ENCODE peak calls at places on chromosomes 2 and 18, in eight cellular contexts. One of them, this sample, is unnamed.

GRCh38 chr2:62457555-62457954 is 48.4 kb downstream of the TMEM17 start:
- DNase-seq in cardiac fibroblast: no peak
- DNase-seq in kidney: no peak
- DNase-seq in GM12864: no peak
- DNase-seq in fibroblast of lung: no peak
- DNase-seq in mammary epithelial cell: no peak
- DNase-seq in neural progenitor cell: peak
- DNase-seq in Calu3: no peak
- DNase-seq in this sample: no peak

GRCh38 chr2:54577035-54577434 is 120.9 kb downstream of the SPTBN1 start:
- DNase-seq in cardiac fibroblast: no peak
- DNase-seq in kidney: no peak
- DNase-seq in GM12864: no peak
- DNase-seq in fibroblast of lung: no peak
- DNase-seq in mammary epithelial cell: peak
- DNase-seq in neural progenitor cell: no peak
- DNase-seq in Calu3: peak
- DNase-seq in this sample: no peak

GRCh38 chr18:43846302-43846701 is 569.0 kb upstream of the SYT4 start:
- DNase-seq in cardiac fibroblast: no peak
- DNase-seq in kidney: no peak
- DNase-seq in GM12864: no peak
- DNase-seq in fibroblast of lung: no peak
- DNase-seq in mammary epithelial cell: no peak
- DNase-seq in neural progenitor cell: peak
- DNase-seq in Calu3: no peak
- DNase-seq in this sample: no peak

GRCh38 chr18:73564073-73564472 is 583.6 kb downstream of the FBXO15 start:
- DNase-seq in cardiac fibroblast: peak
- DNase-seq in kidney: no peak
- DNase-seq in GM12864: no peak
- DNase-seq in fibroblast of lung: peak
- DNase-seq in mammary epithelial cell: peak
- DNase-seq in neural progenitor cell: no peak
- DNase-seq in Calu3: peak
- DNase-seq in this sample: no peak

GRCh38 chr2:230161180-230161579 is 58.6 kb downstream of the SP110 start:
- DNase-seq in cardiac fibroblast: peak
- DNase-seq in kidney: no peak
- DNase-seq in GM12864: no peak
- DNase-seq in fibroblast of lung: no peak
- DNase-seq in mammary epithelial cell: peak
- DNase-seq in neural progenitor cell: no peak
- DNase-seq in Calu3: no peak
- DNase-seq in this sample: no peak

GRCh38 chr2:177314722-177315264 is 50.3 kb upstream of the NFE2L2 start:
- DNase-seq in cardiac fibroblast: no peak
- DNase-seq in kidney: no peak
- DNase-seq in GM12864: no peak
- DNase-seq in fibroblast of lung: no peak
- DNase-seq in mammary epithelial cell: no peak
- DNase-seq in neural progenitor cell: no peak
- DNase-seq in Calu3: no peak
- DNase-seq in this sample: no peak

GRCh38 chr18:24964213-24964612 is 387.8 kb downstream of the ZNF521 start:
- DNase-seq in cardiac fibroblast: no peak
- DNase-seq in kidney: no peak
- DNase-seq in GM12864: peak
- DNase-seq in fibroblast of lung: peak
- DNase-seq in mammary epithelial cell: peak
- DNase-seq in neural progenitor cell: peak
- DNase-seq in Calu3: no peak
- DNase-seq in this sample: no peak

GRCh38 chr2:236969075-236969474 is 116.6 kb upstream of the COPS8 start:
- DNase-seq in cardiac fibroblast: no peak
- DNase-seq in kidney: no peak
- DNase-seq in GM12864: no peak
- DNase-seq in fibroblast of lung: no peak
- DNase-seq in mammary epithelial cell: no peak
- DNase-seq in neural progenitor cell: no peak
- DNase-seq in Calu3: no peak
- DNase-seq in this sample: no peak

GRCh38 chr2:224658776-224659175 is 57.4 kb downstream of the CCDC195 start:
- DNase-seq in cardiac fibroblast: peak
- DNase-seq in kidney: no peak
- DNase-seq in GM12864: no peak
- DNase-seq in fibroblast of lung: peak
- DNase-seq in mammary epithelial cell: peak
- DNase-seq in neural progenitor cell: no peak
- DNase-seq in Calu3: no peak
- DNase-seq in this sample: no peak

GRCh38 chr18:50649821-50650220 is 89.9 kb downstream of the MAPK4 start:
- DNase-seq in cardiac fibroblast: peak
- DNase-seq in kidney: no peak
- DNase-seq in GM12864: no peak
- DNase-seq in fibroblast of lung: no peak
- DNase-seq in mammary epithelial cell: peak
- DNase-seq in neural progenitor cell: no peak
- DNase-seq in Calu3: no peak
- DNase-seq in this sample: no peak

GRCh38 chr2:20629181-20629580 is 21.7 kb downstream of the HS1BP3 start:
- DNase-seq in cardiac fibroblast: no peak
- DNase-seq in kidney: peak
- DNase-seq in GM12864: no peak
- DNase-seq in fibroblast of lung: no peak
- DNase-seq in mammary epithelial cell: no peak
- DNase-seq in neural progenitor cell: no peak
- DNase-seq in Calu3: no peak
- DNase-seq in this sample: no peak

GRCh38 chr2:66418381-66418780 is 16.5 kb upstream of the MEIS1 start:
- DNase-seq in cardiac fibroblast: no peak
- DNase-seq in kidney: peak
- DNase-seq in GM12864: no peak
- DNase-seq in fibroblast of lung: no peak
- DNase-seq in mammary epithelial cell: no peak
- DNase-seq in neural progenitor cell: no peak
- DNase-seq in Calu3: no peak
- DNase-seq in this sample: no peak

GRCh38 chr2:58194451-58194850 is 46.7 kb downstream of the FANCL start:
- DNase-seq in cardiac fibroblast: no peak
- DNase-seq in kidney: no peak
- DNase-seq in GM12864: no peak
- DNase-seq in fibroblast of lung: no peak
- DNase-seq in mammary epithelial cell: no peak
- DNase-seq in neural progenitor cell: no peak
- DNase-seq in Calu3: no peak
- DNase-seq in this sample: no peak

GRCh38 chr2:26780203-26780760 is 5.6 kb upstream of the CENPA start:
- DNase-seq in cardiac fibroblast: no peak
- DNase-seq in kidney: no peak
- DNase-seq in GM12864: no peak
- DNase-seq in fibroblast of lung: no peak
- DNase-seq in mammary epithelial cell: no peak
- DNase-seq in neural progenitor cell: no peak
- DNase-seq in Calu3: no peak
- DNase-seq in this sample: no peak

GRCh38 chr2:26786207-26787023 is 559 bp downstream of the CENPA start:
- DNase-seq in cardiac fibroblast: no peak
- DNase-seq in kidney: peak
- DNase-seq in GM12864: no peak
- DNase-seq in fibroblast of lung: peak
- DNase-seq in mammary epithelial cell: peak
- DNase-seq in neural progenitor cell: no peak
- DNase-seq in Calu3: peak
- DNase-seq in this sample: peak

GRCh38 chr2:26782876-26783704 is 2.8 kb upstream of the CENPA start:
- DNase-seq in cardiac fibroblast: no peak
- DNase-seq in kidney: no peak
- DNase-seq in GM12864: no peak
- DNase-seq in fibroblast of lung: no peak
- DNase-seq in mammary epithelial cell: no peak
- DNase-seq in neural progenitor cell: no peak
- DNase-seq in Calu3: no peak
- DNase-seq in this sample: no peak

GRCh38 chr2:26784570-26785234 is 1.2 kb upstream of the CENPA start:
- DNase-seq in cardiac fibroblast: no peak
- DNase-seq in kidney: no peak
- DNase-seq in GM12864: no peak
- DNase-seq in fibroblast of lung: no peak
- DNase-seq in mammary epithelial cell: no peak
- DNase-seq in neural progenitor cell: no peak
- DNase-seq in Calu3: no peak
- DNase-seq in this sample: no peak

GRCh38 chr2:26785431-26786206 is at the start of gene CENPA:
- DNase-seq in cardiac fibroblast: peak
- DNase-seq in kidney: peak
- DNase-seq in GM12864: peak
- DNase-seq in fibroblast of lung: peak
- DNase-seq in mammary epithelial cell: peak
- DNase-seq in neural progenitor cell: peak
- DNase-seq in Calu3: peak
- DNase-seq in this sample: peak
- TF ChIP-seq CTCF in cardiac fibroblast: no peak
- TF ChIP-seq CTCF in kidney: peak
- TF ChIP-seq CTCF in GM12864: no peak
- TF ChIP-seq CTCF in fibroblast of lung: no peak
- TF ChIP-seq CTCF in mammary epithelial cell: peak
- TF ChIP-seq CTCF in neural progenitor cell: no peak
- TF ChIP-seq CTCF in Calu3: peak
- TF ChIP-seq CTCF in this sample: no peak

DNA sequence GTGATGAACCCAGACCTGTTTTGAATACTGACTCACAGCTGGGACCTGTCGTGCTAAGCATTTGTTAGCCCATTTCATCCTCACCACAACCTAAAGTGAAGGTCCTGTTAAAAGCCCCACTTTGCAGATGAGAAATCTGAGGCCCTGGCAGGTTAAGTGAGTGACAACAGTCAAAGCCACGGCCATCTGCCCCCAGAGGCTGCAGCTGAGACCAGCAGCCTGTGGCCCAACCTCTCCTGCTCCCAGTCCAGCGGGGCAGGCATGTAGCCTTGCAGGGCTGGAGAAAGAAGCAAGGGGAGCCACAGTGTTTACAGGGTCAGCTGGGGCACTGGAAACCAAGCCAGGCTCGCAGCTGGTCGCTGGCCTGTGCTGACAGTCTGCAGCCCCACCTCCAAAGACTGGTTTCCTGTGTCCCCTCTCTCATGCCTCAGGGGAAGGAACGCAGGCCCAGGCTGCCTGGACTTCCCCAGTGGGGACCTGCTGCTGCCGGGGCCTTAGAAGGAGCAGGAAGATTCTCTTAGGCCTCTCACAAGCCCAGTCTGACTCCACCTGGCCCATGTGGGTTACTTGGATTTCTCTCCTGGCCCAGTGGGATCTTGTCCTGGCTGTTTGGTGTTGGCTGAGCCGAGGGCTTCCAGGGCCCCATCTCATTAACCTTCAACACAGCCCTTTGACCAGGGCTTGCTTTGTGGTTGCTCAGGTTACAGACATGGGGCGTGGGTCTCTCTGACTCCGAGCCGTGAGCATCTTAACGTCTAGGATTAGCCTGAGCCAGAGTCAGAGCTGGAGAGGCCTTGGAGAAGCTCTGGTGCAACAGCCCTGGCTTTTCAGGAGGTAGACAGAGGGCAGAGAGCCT is 1.7 kb downstream of the INPP5D start:
- DNase-seq in cardiac fibroblast: peak
- DNase-seq in kidney: peak
- DNase-seq in GM12864: no peak
- DNase-seq in fibroblast of lung: peak
- DNase-seq in mammary epithelial cell: no peak
- DNase-seq in neural progenitor cell: peak
- DNase-seq in Calu3: no peak
- DNase-seq in this sample: peak
- TF ChIP-seq CTCF in cardiac fibroblast: peak
- TF ChIP-seq CTCF in kidney: no peak
- TF ChIP-seq CTCF in GM12864: peak
- TF ChIP-seq CTCF in fibroblast of lung: peak
- TF ChIP-seq CTCF in mammary epithelial cell: no peak
- TF ChIP-seq CTCF in neural progenitor cell: no peak
- TF ChIP-seq CTCF in Calu3: no peak
- TF ChIP-seq CTCF in this sample: no peak

GRCh38 chr2:182668671-182669070 is 47.4 kb upstream of the DNAJC10 start:
- DNase-seq in cardiac fibroblast: peak
- DNase-seq in kidney: no peak
- DNase-seq in GM12864: no peak
- DNase-seq in fibroblast of lung: no peak
- DNase-seq in mammary epithelial cell: peak
- DNase-seq in neural progenitor cell: no peak
- DNase-seq in Calu3: peak
- DNase-seq in this sample: no peak

GRCh38 chr2:182672471-182673165 is 43.4 kb upstream of the DNAJC10 start:
- DNase-seq in cardiac fibroblast: peak
- DNase-seq in kidney: no peak
- DNase-seq in GM12864: no peak
- DNase-seq in fibroblast of lung: peak
- DNase-seq in mammary epithelial cell: peak
- DNase-seq in neural progenitor cell: no peak
- DNase-seq in Calu3: no peak
- DNase-seq in this sample: no peak

GRCh38 chr2:182664212-182664611 is 51.8 kb upstream of the DNAJC10 start:
- DNase-seq in cardiac fibroblast: no peak
- DNase-seq in kidney: no peak
- DNase-seq in GM12864: no peak
- DNase-seq in fibroblast of lung: no peak
- DNase-seq in mammary epithelial cell: no peak
- DNase-seq in neural progenitor cell: no peak
- DNase-seq in Calu3: no peak
- DNase-seq in this sample: no peak

GRCh38 chr2:182666674-182667320 is 49.3 kb upstream of the DNAJC10 start:
- DNase-seq in cardiac fibroblast: peak
- DNase-seq in kidney: no peak
- DNase-seq in GM12864: no peak
- DNase-seq in fibroblast of lung: peak
- DNase-seq in mammary epithelial cell: peak
- DNase-seq in neural progenitor cell: peak
- DNase-seq in Calu3: peak
- DNase-seq in this sample: peak

DNA sequence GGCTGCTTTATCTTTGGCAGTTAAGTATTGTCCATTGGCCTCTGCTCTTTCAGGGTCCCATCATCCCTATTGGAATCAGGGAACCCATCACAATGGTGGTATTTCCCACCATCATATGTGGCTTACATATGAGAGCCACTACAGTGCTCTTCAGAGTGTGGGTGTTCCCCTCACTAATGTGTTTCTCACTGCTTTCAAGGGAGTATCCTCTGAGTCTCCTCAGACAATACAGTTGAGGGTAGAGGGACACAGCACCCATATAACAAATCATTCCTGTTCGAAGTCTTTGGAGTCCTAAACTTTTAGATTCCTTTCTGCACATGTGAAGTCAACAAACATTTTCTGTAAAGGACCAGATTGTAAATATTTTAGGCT is 48.7 kb upstream of the DNAJC10 start:
- DNase-seq in cardiac fibroblast: no peak
- DNase-seq in kidney: no peak
- DNase-seq in GM12864: no peak
- DNase-seq in fibroblast of lung: no peak
- DNase-seq in mammary epithelial cell: no peak
- DNase-seq in neural progenitor cell: no peak
- DNase-seq in Calu3: no peak
- DNase-seq in this sample: no peak
- TF ChIP-seq CTCF in cardiac fibroblast: no peak
- TF ChIP-seq CTCF in kidney: no peak
- TF ChIP-seq CTCF in GM12864: no peak
- TF ChIP-seq CTCF in fibroblast of lung: no peak
- TF ChIP-seq CTCF in mammary epithelial cell: no peak
- TF ChIP-seq CTCF in neural progenitor cell: no peak
- TF ChIP-seq CTCF in Calu3: no peak
- TF ChIP-seq CTCF in this sample: no peak

GRCh38 chr18:67475673-67476072 is 40.8 kb downstream of the DSEL start:
- DNase-seq in cardiac fibroblast: peak
- DNase-seq in kidney: no peak
- DNase-seq in GM12864: no peak
- DNase-seq in fibroblast of lung: peak
- DNase-seq in mammary epithelial cell: peak
- DNase-seq in neural progenitor cell: no peak
- DNase-seq in Calu3: no peak
- DNase-seq in this sample: no peak
- TF ChIP-seq CTCF in cardiac fibroblast: no peak
- TF ChIP-seq CTCF in kidney: no peak
- TF ChIP-seq CTCF in GM12864: no peak
- TF ChIP-seq CTCF in fibroblast of lung: no peak
- TF ChIP-seq CTCF in mammary epithelial cell: no peak
- TF ChIP-seq CTCF in neural progenitor cell: no peak
- TF ChIP-seq CTCF in Calu3: no peak
- TF ChIP-seq CTCF in this sample: no peak